ENCODE peak calls at places on chromosomes 6 and 20, in six cellular contexts. F is CD8-positive, alpha-beta memory T cell; I is CD8-positive, alpha-beta T cell; Q is psoas muscle; L is cardiac muscle cell; O is mammary epithelial cell. W is an unnamed sample.
A peak's percentile ranks its signal among the peaks of the same experiment; 100 is the strongest.

GRCh38 chr6:52352239-52353008 is 9.5 kb upstream of the PAQR8 start:
- DNase-seq in F (no peak), I (no peak), Q (no peak), L (no peak), O (peak; percentile 96), W (no peak)

GRCh38 chr6:128767150-128767549 is 115.8 kb upstream of the LAMA2 start:
- DNase-seq in F (no peak), I (no peak), Q (no peak), L (no peak), O (no peak), W (no peak)

GRCh38 chr6:82818727-82819126 is 246.9 kb downstream of the UBE3D start:
- DNase-seq in F (no peak), I (no peak), Q (no peak), L (no peak), O (peak; percentile 59), W (no peak)

GRCh38 chr6:167508919-167509852 is 184.3 kb downstream of the TTLL2 start:
- DNase-seq in F (no peak), I (no peak), Q (no peak), L (no peak), O (no peak), W (no peak)

GRCh38 chr6:109284675-109285074 is 97.6 kb downstream of the CD164 start:
- DNase-seq in F (no peak), I (no peak), Q (no peak), L (no peak), O (no peak), W (no peak)

GRCh38 chr6:163413345-163414116 is 987 bp upstream of the QKI start:
- DNase-seq in F (peak; percentile 94), I (peak; percentile 90), Q (peak; percentile 95), L (peak; percentile 95), O (peak; percentile 84), W (peak; percentile 96)

GRCh38 chr6:163427498-163428254 is 13.2 kb downstream of the QKI start:
- DNase-seq in F (no peak), I (no peak), Q (no peak), L (no peak), O (peak; percentile 69), W (no peak)

GRCh38 chr20:48787861-48788375 is 39.9 kb downstream of the PREX1 start:
- DNase-seq in F (peak; percentile 18), I (no peak), Q (no peak), L (no peak), O (peak; percentile 5), W (no peak)

GRCh38 chr6:13005994-13006393 is 289.4 kb downstream of the PHACTR1 start:
- DNase-seq in F (no peak), I (no peak), Q (no peak), L (no peak), O (no peak), W (no peak)
- H3K27ac ChIP-seq in F (no peak overlapping the region), I (no peak overlapping the region), Q (no peak overlapping the region), L (no peak overlapping the region), O (no peak overlapping the region), W (peak overlapping the region; percentile 1)

GRCh38 chr20:58906894-58907293 is 54.4 kb downstream of the GNAS start:
- DNase-seq in F (no peak), I (no peak), Q (no peak), L (no peak), O (peak; percentile 80), W (no peak)

GRCh38 chr20:58908941-58909340 is 56.4 kb downstream of the GNAS start:
- DNase-seq in F (no peak), I (no peak), Q (no peak), L (no peak), O (no peak), W (no peak)

GRCh38 chr20:58906111-58906510 is 53.6 kb downstream of the GNAS start:
- DNase-seq in F (no peak), I (no peak), Q (no peak), L (no peak), O (no peak), W (no peak)

GRCh38 chr20:58908216-58908615 is 55.7 kb downstream of the GNAS start:
- DNase-seq in F (no peak), I (no peak), Q (no peak), L (no peak), O (no peak), W (no peak)

DNA sequence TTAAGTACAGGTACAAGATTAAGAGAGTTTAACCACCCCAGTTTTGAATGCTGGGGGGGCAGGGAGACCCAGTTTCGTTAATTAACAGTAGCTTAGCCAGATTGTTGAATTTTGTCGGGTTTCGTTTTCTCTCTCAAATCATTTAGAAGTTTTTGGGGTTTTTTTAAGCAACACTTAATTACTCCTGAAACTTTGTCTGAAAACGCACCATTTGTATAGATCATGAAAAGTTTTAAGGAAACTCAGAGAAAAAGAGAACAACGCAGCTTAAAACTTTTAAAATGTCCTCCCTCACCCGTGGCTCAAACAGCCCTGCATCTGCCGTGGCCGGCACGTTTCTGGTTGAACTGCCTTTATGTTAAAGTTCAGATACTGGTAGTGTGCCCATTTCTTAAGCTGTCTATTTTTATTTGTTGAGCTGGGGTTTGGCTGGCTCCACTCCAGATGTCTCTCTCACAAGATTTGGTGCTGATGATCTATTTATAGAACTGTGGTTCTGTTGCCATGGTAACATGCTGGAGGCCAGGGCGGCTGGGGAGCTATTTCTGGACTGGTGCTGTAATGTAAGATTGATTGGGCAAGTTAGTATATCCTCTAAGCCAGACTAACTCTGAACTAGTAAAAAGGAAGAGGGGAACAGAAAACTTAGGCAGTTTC is 55.1 kb downstream of the GNAS start:
- DNase-seq in F (peak; percentile 85), I (peak; percentile 34), Q (peak; percentile 93), L (peak; percentile 98), O (peak; percentile 83), W (peak; percentile 90)
- H3K4me3 ChIP-seq in F (no peak overlapping the region), I (no peak overlapping the region), Q (peak overlapping the region; percentile 50), L (peak overlapping the region; percentile 25), O (no peak overlapping the region), W (peak overlapping the region; percentile 44)

GRCh38 chr6:160430203-160430602 is 82.0 kb downstream of the SLC22A3 start:
- DNase-seq in F (no peak), I (no peak), Q (no peak), L (no peak), O (no peak), W (no peak)
- H3K27ac ChIP-seq in F (no peak overlapping the region), I (no peak overlapping the region), Q (peak overlapping the region; percentile 39), L (no peak overlapping the region), O (no peak overlapping the region), W (no peak overlapping the region)

GRCh38 chr20:24971702-24972101 is 20.8 kb downstream of the APMAP start:
- DNase-seq in F (peak; percentile 10), I (no peak), Q (no peak), L (no peak), O (no peak), W (no peak)
- H3K4me3 ChIP-seq in F (no peak overlapping the region), I (no peak overlapping the region), Q (no peak overlapping the region), L (no peak overlapping the region), O (no peak overlapping the region), W (no peak overlapping the region)